ENCODE peak calls at places on chromosomes 11 and 22, in eight cellular contexts. Q is AG04450, P is endothelial cell, J is GM13976, A is mesothelial cell of epicardium, F is GM10248, B is left ventricle myocardium inferior, M is IMR-90. D is an unnamed sample.
A peak's percentile ranks its signal among the peaks of the same experiment; 100 is the strongest.

GRCh38 chr11:71391786-71392185 is 56.4 kb downstream of the DHCR7 start:
- DNase-seq in P (no peak), B (no peak), M (no peak), Q (no peak), F (no peak), J (no peak), A (no peak), D (no peak)

GRCh38 chr11:100340416-100341323 is 346.4 kb upstream of the ARHGAP42 start:
- DNase-seq in P (no peak), Q (no peak), J (no peak), B (no peak), F (no peak), A (no peak), M (no peak), D (peak; percentile 17)

GRCh38 chr11:91220476-91221202 is 997.8 kb upstream of the CHORDC1 start:
- DNase-seq in P (no peak), B (no peak), F (no peak), M (peak; percentile 42), J (no peak), A (no peak), Q (no peak), D (no peak)

GRCh38 chr11:124608146-124608545 is 3.1 kb upstream of the PANX3 start:
- DNase-seq in A (no peak), J (no peak), B (no peak), M (no peak), P (no peak), Q (no peak), F (no peak), D (no peak)

GRCh38 chr11:83922318-83922717 is 636.2 kb upstream of the CCDC90B start:
- DNase-seq in Q (no peak), P (no peak), F (no peak), M (no peak), B (no peak), A (no peak), J (no peak), D (no peak)

GRCh38 chr11:59283825-59284772 is 71.4 kb upstream of the MPEG1 start:
- DNase-seq in M (peak; percentile 57), F (no peak), Q (peak; percentile 34), J (peak; percentile 50), B (no peak), A (no peak), P (peak; percentile 30), D (peak; percentile 4)

GRCh38 chr11:10594407-10594806 is 25.9 kb upstream of the LYVE1 start:
- DNase-seq in F (no peak), Q (no peak), M (no peak), P (no peak), A (no peak), J (no peak), B (no peak), D (no peak)

GRCh38 chr22:43053176-43053575 is 36.0 kb downstream of the TTLL1 start:
- DNase-seq in B (no peak), P (no peak), F (no peak), Q (no peak), J (no peak), A (no peak), M (no peak), D (no peak)

GRCh38 chr22:22037740-22038139 is 55.2 kb upstream of the TOP3B start:
- DNase-seq in A (no peak), B (no peak), P (no peak), M (peak; percentile 91), J (no peak), Q (peak; percentile 36), F (no peak), D (no peak)

GRCh38 chr11:16098827-16099226 is 257.5 kb downstream of the SOX6 start:
- DNase-seq in F (no peak), A (no peak), Q (no peak), P (no peak), B (no peak), J (no peak), M (peak; percentile 31), D (no peak)

GRCh38 chr22:33650244-33650643 is 270.0 kb downstream of the LARGE1 start:
- DNase-seq in B (no peak), J (no peak), A (no peak), F (no peak), M (no peak), P (no peak), Q (no peak), D (no peak)

GRCh38 chr11:86473991-86474833 is 99.5 kb downstream of the CCDC81 start:
- DNase-seq in J (no peak), F (no peak), A (no peak), P (no peak), B (peak; percentile 44), M (peak; percentile 86), Q (no peak), D (no peak)

GRCh38 chr11:90818196-90818735 is 595.4 kb upstream of the CHORDC1 start:
- DNase-seq in Q (no peak), F (no peak), P (no peak), B (no peak), A (no peak), J (no peak), M (no peak), D (no peak)

GRCh38 chr11:105553015-105553414 is 56.9 kb upstream of the GRIA4 start:
- DNase-seq in M (peak; percentile 41), P (no peak), Q (peak; percentile 3), J (no peak), A (no peak), B (no peak), F (no peak), D (no peak)

GRCh38 chr11:93476796-93477195 is 66.4 kb downstream of the SMCO4 start:
- DNase-seq in P (no peak), B (no peak), J (no peak), Q (peak; percentile 55), M (peak; percentile 91), A (no peak), F (no peak), D (no peak)

GRCh38 chr22:49648053-49648452 is 179.6 kb downstream of the BRD1 start:
- DNase-seq in J (no peak), B (no peak), M (no peak), Q (no peak), A (no peak), P (no peak), F (no peak), D (no peak)

GRCh38 chr22:49645791-49646550 is 181.7 kb downstream of the BRD1 start:
- DNase-seq in B (no peak), A (no peak), Q (no peak), P (no peak), F (no peak), M (no peak), J (no peak), D (no peak)

GRCh38 chr22:49649166-49649565 is 178.5 kb downstream of the BRD1 start:
- DNase-seq in P (no peak), J (no peak), F (no peak), M (no peak), B (no peak), Q (no peak), A (no peak), D (no peak)

GRCh38 chr22:49646876-49647275 is 180.8 kb downstream of the BRD1 start:
- DNase-seq in J (no peak), F (no peak), P (no peak), Q (no peak), A (no peak), M (no peak), B (no peak), D (no peak)

DNA sequence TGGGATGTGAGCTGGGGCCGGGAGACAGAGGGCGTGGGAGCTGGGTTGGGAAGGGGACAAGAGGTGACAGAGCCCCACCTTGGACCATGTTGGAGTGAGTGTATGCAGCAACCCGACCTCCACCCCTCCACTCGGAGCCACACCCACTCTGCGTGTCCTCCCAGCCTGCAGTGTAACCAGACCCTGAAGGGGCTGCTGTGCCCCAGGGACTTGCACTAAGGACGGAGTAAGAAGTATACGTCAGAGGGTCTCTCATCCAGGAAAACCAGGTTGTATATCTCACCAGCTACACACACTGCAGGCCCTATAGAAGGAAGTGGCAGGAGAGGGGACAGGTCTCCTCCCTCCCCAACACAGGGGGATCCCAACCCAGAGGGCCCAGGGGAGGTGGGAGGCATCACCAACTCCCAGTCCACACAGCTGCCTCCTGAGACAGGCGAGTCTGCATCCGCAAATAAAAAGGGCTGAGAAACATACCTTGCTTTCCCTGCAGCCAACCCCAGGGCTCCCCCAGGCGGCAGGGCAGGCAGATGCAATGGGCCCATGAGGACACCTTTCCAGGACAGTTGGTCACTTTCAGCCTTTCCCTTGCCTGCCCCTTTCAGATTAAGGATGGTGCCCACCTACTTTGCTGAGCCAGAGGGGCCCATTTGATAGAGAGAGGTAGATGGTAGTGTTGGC is 180.2 kb downstream of the BRD1 start:
- DNase-seq in P (no peak), J (no peak), M (no peak), A (no peak), B (no peak), Q (no peak), F (no peak), D (no peak)
- TF ChIP-seq CTCF in P (no peak), J (no peak), M (no peak), A (no peak), B (no peak), Q (no peak), F (no peak), D (no peak)

DNA sequence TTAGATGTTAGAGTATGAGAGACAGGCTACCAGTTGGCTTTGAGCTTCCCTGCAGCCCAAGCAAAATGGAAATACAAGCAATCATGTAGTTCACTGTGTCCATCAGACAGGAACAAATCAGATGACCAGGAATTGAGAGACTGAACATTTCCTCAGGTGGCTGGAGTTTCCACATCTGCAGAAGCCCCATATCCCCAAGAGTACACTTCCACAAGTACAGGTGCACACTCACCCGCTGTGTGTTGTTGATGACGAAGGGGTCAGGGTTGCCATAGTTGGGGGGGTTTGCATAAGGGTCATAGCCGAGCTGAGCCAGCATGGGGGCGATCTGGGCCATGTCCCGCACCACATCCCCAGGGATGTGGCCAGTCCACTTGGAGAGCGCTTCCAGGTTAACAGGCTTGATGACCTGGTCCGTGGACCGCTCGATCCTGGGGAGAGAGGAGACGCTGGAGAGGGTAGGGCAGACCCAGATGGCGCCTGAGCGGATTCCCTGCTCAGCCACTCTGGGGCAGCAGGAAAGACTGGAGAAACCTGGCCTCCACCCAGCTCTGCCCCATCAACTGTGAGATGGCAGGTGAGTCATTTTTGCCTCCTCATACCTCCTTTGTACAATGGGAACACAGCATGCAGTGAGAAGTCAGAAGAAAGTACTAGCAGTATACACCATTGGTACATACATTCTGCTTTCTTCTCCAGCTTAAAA is 23.9 kb upstream of the TFIP11 start:
- DNase-seq in M (no peak), P (no peak), J (no peak), A (no peak), B (no peak), Q (no peak), F (no peak), D (no peak)
- TF ChIP-seq CTCF in M (no peak), P (no peak), J (no peak), A (no peak), B (no peak), Q (no peak), F (no peak), D (no peak)

GRCh38 chr11:67276821-67277230 is 10.6 kb downstream of the GRK2 start:
- DNase-seq in Q (no peak), J (peak; percentile 58), M (peak; percentile 45), P (no peak), B (no peak), F (peak; percentile 43), A (no peak), D (no peak)
- TF ChIP-seq CTCF in Q (peak; percentile 15), J (peak; percentile 61), M (peak; percentile 43), P (no peak), B (peak; percentile 36), F (peak; percentile 56), A (no peak), D (peak; percentile 23)

DNA sequence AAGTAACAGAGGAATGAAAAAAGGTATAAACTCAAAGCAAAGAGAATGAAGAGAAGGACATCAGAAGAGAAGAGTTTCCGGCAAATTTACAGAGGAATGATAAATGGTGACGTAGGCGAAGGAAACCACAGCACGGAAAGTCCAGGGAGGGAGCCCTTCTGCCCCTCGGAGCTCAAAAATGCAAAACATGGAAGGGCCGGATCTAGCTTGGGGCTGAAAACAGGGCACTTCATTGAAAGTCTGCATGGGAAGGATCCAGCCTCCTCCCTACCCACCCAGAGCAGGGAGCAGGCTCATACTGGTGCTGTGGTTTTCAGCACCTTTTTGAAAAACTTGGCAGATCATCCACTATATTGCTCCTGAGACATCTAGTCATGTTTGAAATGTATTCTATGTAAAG is 17.6 kb downstream of the SCUBE2 start:
- DNase-seq in J (no peak), F (no peak), P (no peak), B (no peak), A (no peak), M (no peak), Q (no peak), D (no peak)
- TF ChIP-seq CTCF in J (no peak), F (no peak), P (no peak), B (no peak), A (no peak), M (no peak), Q (no peak), D (no peak)

D was measured in retinal pigment epithelial cell.